ENCODE peak calls at places on chromosome 21, in ten cellular contexts. Z is activated T-cell treated with anti-CD3 and anti-CD28 coated beads for 1 hour; V is T-helper 2 cell; C is neural crest cell; X is mucosa of descending colon; L is CD8-positive, alpha-beta T cell; D is NCI-H2081; F is fibroblast of the conjunctiva; O is tibial nerve; P is amniotic stem cell. S is an unnamed sample.

GRCh38 chr21:43313939-43314405 is 113.0 kb downstream of the SIK1 start:
- DNase-seq in P (no peak), C (no peak), O (no peak), Z (no peak), X (peak), V (no peak), L (no peak), D (no peak), F (no peak), S (no peak)

GRCh38 chr21:26797878-26798456 is 47.2 kb downstream of the ADAMTS1 start:
- DNase-seq in Z (no peak), F (no peak), D (no peak), P (no peak), X (no peak), O (no peak), V (no peak), C (no peak), L (no peak), S (no peak)

GRCh38 chr21:25557170-25557569 is 50.1 kb downstream of the MRPL39 start:
- DNase-seq in X (no peak), L (no peak), C (no peak), P (no peak), O (no peak), F (no peak), Z (no peak), D (no peak), V (no peak), S (no peak)

GRCh38 chr21:16532841-16533240 is 803.1 kb downstream of the USP25 start:
- DNase-seq in P (no peak), C (no peak), X (no peak), F (peak), L (no peak), D (no peak), V (no peak), Z (no peak), O (no peak), S (no peak)

GRCh38 chr21:15976807-15977206 is 247.0 kb downstream of the USP25 start:
- DNase-seq in F (no peak), P (no peak), L (no peak), D (no peak), Z (no peak), X (no peak), O (no peak), C (peak), V (no peak), S (no peak)

GRCh38 chr21:35840197-35840799 is 220.0 kb downstream of the SETD4 start:
- DNase-seq in Z (peak), O (peak), L (peak), V (no peak), F (peak), C (peak), P (peak), X (no peak), D (peak), S (peak)

GRCh38 chr21:31457675-31458074 is 113.6 kb upstream of the TIAM1 start:
- DNase-seq in D (no peak), C (no peak), L (no peak), X (no peak), F (no peak), O (no peak), P (no peak), Z (no peak), V (no peak), S (no peak)

GRCh38 chr21:42677339-42678117 is 24.1 kb downstream of the PDE9A start:
- DNase-seq in C (no peak), Z (no peak), V (no peak), F (peak), O (no peak), X (no peak), P (no peak), L (no peak), D (no peak), S (peak)

GRCh38 chr21:36169465-36170128 is 13.0 kb downstream of the DOP1B start:
- DNase-seq in O (no peak), P (no peak), L (no peak), F (no peak), D (no peak), Z (no peak), C (no peak), X (peak), V (no peak), S (no peak)

GRCh38 chr21:32096411-32096810 is 182.4 kb downstream of the MIS18A start:
- DNase-seq in C (peak), D (peak), P (no peak), F (no peak), O (no peak), X (no peak), V (no peak), Z (no peak), L (no peak), S (no peak)

GRCh38 chr21:46144464-46145070 is 10.8 kb downstream of the FTCD start:
- DNase-seq in Z (no peak), C (no peak), V (no peak), D (no peak), L (no peak), P (no peak), F (no peak), O (no peak), X (peak), S (no peak)

GRCh38 chr21:38503588-38503987 is 5.3 kb upstream of the ERG start:
- DNase-seq in O (no peak), D (no peak), Z (no peak), V (no peak), X (no peak), P (no peak), L (no peak), F (peak), C (no peak), S (no peak)

GRCh38 chr21:27108228-27108627 is 141.3 kb upstream of the ADAMTS5 start:
- DNase-seq in F (no peak), Z (no peak), C (no peak), X (no peak), P (no peak), D (no peak), V (no peak), O (no peak), L (no peak), S (no peak)

GRCh38 chr21:43938751-43939442 is 73.2 kb upstream of the TRAPPC10 start:
- DNase-seq in O (peak), V (peak), C (peak), X (peak), F (peak), L (peak), P (no peak), D (no peak), Z (peak), S (no peak)

GRCh38 chr21:42747267-42747701 is 93.9 kb downstream of the PDE9A start:
- DNase-seq in C (no peak), Z (no peak), V (no peak), O (no peak), X (peak), F (no peak), P (no peak), D (no peak), L (no peak), S (no peak)

GRCh38 chr21:42118901-42119300 is 47.8 kb downstream of the UMODL1 start:
- DNase-seq in Z (no peak), C (no peak), X (no peak), O (no peak), D (peak), V (no peak), P (no peak), F (no peak), L (no peak), S (no peak)

S was measured in brain pericyte.